ENCODE peak calls at places on chromosomes 6 and 20, in seven cellular contexts. G, O, D, X, U, Z and P are unnamed samples.

GRCh38 chr6:158648682-158649131 is 1.1 kb upstream of the SYTL3 start:
- DNase-seq in G (peak; percentile 95), O (no peak), D (no peak), X (no peak), U (no peak), Z (peak; percentile 53), P (no peak)

GRCh38 chr6:113073611-113074191 is 726.6 kb downstream of the RFPL4B start:
- DNase-seq in G (peak; percentile 83), O (no peak), D (no peak), X (no peak), U (no peak), Z (no peak), P (no peak)

GRCh38 chr6:104736545-104736944 is 123.2 kb downstream of the HACE1 start:
- DNase-seq in G (no peak), O (no peak), D (no peak), X (no peak), U (no peak), Z (no peak), P (no peak)

GRCh38 chr6:129812145-129812777 is 48.9 kb downstream of the TMEM244 start:
- DNase-seq in G (no peak), O (no peak), D (no peak), X (no peak), U (no peak), Z (no peak), P (no peak)

GRCh38 chr6:47151232-47151898 is 109.2 kb upstream of the ADGRF1 start:
- DNase-seq in G (no peak), O (no peak), D (no peak), X (no peak), U (no peak), Z (no peak), P (no peak)

GRCh38 chr6:26476893-26477292 is 19.1 kb downstream of the BTN2A1 start:
- DNase-seq in G (no peak), O (no peak), D (no peak), X (no peak), U (no peak), Z (no peak), P (no peak)

GRCh38 chr6:14250573-14250972 is 133.0 kb downstream of the CD83 start:
- DNase-seq in G (no peak), O (no peak), D (no peak), X (no peak), U (no peak), Z (no peak), P (no peak)

GRCh38 chr6:157230971-157231370 is 92.3 kb downstream of the TMEM242 start:
- DNase-seq in G (no peak), O (no peak), D (no peak), X (no peak), U (no peak), Z (no peak), P (no peak)

GRCh38 chr20:42986143-42986773 is 203.4 kb downstream of the PTPRT start:
- DNase-seq in G (no peak), O (no peak), D (no peak), X (no peak), U (no peak), Z (no peak), P (no peak)

GRCh38 chr6:77249560-77249959 is 213.7 kb downstream of the HTR1B start:
- DNase-seq in G (no peak), O (no peak), D (peak; percentile 46), X (no peak), U (no peak), Z (no peak), P (no peak)

GRCh38 chr6:11143394-11144371 is 32.2 kb upstream of the ERVFRD-1 start:
- DNase-seq in G (peak; percentile 93), O (peak; percentile 73), D (no peak), X (peak; percentile 49), U (peak; percentile 56), Z (peak; percentile 85), P (no peak)

GRCh38 chr6:63764318-63764916 is 128.8 kb downstream of the PHF3 start:
- DNase-seq in G (peak; percentile 6), O (no peak), D (peak; percentile 52), X (no peak), U (no peak), Z (peak; percentile 65), P (no peak)

DNA sequence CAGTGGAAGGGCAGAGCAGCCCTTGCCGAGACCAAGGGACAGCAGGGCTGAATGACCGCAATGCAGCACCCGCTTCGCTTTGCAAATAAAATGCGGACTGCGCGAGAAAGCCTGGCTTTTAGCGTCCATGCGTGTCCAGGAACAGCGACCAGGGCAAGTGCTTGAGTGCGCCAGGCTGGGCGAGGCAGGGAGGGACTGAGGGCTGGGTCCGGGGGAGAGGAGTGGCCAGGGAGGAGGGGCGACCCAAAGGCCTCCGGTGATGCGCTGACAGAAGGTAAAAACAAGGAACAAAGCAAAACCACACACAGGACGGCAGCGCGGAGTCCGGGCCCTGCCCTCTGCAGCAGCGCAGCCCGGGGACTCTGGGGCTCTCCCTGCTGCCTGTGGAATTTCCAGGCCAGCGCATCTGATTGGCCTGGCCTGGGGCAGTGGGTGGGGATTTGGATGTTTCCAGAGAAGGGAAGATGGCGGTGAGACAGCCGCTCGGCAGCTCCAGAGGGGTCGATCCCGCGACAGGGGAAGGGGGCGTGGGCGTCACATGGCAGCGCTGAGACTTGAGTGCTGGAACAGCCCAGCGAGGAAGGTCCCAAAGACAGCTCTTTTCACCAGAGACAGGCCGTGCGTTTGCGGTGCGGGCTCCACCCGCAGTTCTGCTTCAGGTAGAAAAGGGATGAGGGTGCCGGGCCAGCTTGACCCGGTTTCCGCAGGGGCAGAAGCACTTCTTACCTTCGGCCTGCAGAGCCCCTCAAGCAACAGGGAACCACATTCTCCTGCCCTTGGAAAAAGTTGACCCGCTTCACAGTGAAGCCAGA is 51.8 kb downstream of the SSR1 start:
- DNase-seq in G (peak; percentile 72), O (peak; percentile 89), D (peak; percentile 86), X (peak; percentile 86), U (peak; percentile 85), Z (peak; percentile 93), P (peak; percentile 98)
- H3K4me3 ChIP-seq in G (peak overlapping the region; percentile 68), O (peak overlapping the region; percentile 87), D (peak overlapping the region; percentile 51), X (peak overlapping the region; percentile 75), U (peak overlapping the region; percentile 78), Z (peak overlapping the region; percentile 12), P (peak overlapping the region; percentile 79)

DNA sequence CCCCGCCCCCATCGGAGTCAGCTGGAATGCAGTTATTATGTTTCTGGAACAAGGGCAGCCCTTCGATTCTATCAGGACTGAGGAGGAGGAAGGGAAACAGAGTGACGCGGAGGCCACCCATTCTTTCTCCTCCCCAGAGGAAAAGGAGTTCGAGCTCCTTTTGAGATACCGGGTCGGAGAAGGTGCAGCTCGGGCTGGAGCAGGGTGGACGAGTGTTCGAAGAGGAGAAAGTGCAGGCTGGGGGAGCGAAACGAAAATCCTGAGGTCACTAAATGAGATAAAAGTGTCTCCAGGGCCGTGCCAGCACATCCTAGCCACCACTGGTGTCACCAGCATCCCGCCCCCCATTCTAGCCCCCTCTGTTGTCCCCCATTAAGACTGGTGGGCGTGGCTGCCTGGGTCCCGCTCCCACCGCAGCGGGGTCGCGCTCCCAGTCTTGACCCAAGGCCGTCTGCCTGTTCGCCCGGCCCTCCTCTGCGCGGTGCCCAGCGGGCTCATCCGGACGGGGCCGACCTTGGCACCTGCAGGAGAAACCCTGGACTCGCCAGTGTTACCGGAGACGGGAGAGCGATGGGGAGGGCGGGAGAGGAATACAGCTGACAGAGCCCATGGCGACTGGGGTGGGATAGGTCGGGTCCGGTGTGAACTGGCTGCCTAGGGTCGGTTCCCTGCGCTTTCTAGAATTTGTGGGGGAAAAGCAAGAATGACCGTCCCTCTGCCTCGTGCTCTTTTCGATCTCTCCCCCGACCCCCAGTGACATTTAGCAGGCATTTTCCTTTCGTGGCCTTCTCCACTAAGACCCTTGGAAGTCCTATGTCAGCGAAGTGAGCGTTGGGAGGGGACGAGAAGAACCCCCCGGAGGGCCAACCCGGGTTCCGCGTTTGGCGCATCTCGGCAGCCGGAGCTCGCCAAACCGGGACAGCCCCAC is 16.2 kb downstream of the FOXA2 start:
- DNase-seq in G (no peak), O (no peak), D (no peak), X (no peak), U (no peak), Z (no peak), P (peak; percentile 83)
- H3K27me3 ChIP-seq in G (peaks cover 43% of the 10 kb centered on the region), O (peaks cover 87% of the 10 kb centered on the region), D (peaks cover 71% of the 10 kb centered on the region), X (peaks cover 98% of the 10 kb centered on the region), U (peaks cover 100% of the 10 kb centered on the region), Z (peaks cover 93% of the 10 kb centered on the region), P (peaks cover 98% of the 10 kb centered on the region)

GRCh38 chr20:33233129-33233774 is 2.5 kb upstream of the BPIFA1 start:
- DNase-seq in G (no peak), O (no peak), D (no peak), X (no peak), U (no peak), Z (no peak), P (peak; percentile 78)

GRCh38 chr20:33234050-33234449 is 1.7 kb upstream of the BPIFA1 start:
- DNase-seq in G (no peak), O (no peak), D (no peak), X (no peak), U (no peak), Z (no peak), P (no peak)

GRCh38 chr20:33237989-33238388 is 2.2 kb downstream of the BPIFA1 start:
- DNase-seq in G (no peak), O (no peak), D (no peak), X (no peak), U (no peak), Z (no peak), P (no peak)

GRCh38 chr20:33236351-33236750 is 555 bp downstream of the BPIFA1 start:
- DNase-seq in G (no peak), O (no peak), D (no peak), X (no peak), U (no peak), Z (no peak), P (no peak)

GRCh38 chr20:33235696-33236095 is at the start of gene BPIFA1:
- DNase-seq in G (no peak), O (no peak), D (no peak), X (no peak), U (no peak), Z (no peak), P (no peak)
- H3K4me3 ChIP-seq in G (no peak within 1 kb of the TSS), O (no peak within 1 kb of the TSS), D (no peak within 1 kb of the TSS), X (no peak within 1 kb of the TSS), U (no peak within 1 kb of the TSS), Z (no peak within 1 kb of the TSS), P (no peak within 1 kb of the TSS)

GRCh38 chr20:57473246-57474042 is 51.5 kb downstream of the CTCFL start:
- DNase-seq in G (no peak), O (no peak), D (no peak), X (no peak), U (no peak), Z (no peak), P (no peak)
- H3K27me3 ChIP-seq in G (peaks cover 45% of the 10 kb centered on the region), O (no peaks in the 10 kb centered on the region), D (peaks cover 6% of the 10 kb centered on the region), X (peaks cover 14% of the 10 kb centered on the region), U (peaks cover 20% of the 10 kb centered on the region), Z (peaks cover 20% of the 10 kb centered on the region), P (peaks cover 2% of the 10 kb centered on the region)

DNA sequence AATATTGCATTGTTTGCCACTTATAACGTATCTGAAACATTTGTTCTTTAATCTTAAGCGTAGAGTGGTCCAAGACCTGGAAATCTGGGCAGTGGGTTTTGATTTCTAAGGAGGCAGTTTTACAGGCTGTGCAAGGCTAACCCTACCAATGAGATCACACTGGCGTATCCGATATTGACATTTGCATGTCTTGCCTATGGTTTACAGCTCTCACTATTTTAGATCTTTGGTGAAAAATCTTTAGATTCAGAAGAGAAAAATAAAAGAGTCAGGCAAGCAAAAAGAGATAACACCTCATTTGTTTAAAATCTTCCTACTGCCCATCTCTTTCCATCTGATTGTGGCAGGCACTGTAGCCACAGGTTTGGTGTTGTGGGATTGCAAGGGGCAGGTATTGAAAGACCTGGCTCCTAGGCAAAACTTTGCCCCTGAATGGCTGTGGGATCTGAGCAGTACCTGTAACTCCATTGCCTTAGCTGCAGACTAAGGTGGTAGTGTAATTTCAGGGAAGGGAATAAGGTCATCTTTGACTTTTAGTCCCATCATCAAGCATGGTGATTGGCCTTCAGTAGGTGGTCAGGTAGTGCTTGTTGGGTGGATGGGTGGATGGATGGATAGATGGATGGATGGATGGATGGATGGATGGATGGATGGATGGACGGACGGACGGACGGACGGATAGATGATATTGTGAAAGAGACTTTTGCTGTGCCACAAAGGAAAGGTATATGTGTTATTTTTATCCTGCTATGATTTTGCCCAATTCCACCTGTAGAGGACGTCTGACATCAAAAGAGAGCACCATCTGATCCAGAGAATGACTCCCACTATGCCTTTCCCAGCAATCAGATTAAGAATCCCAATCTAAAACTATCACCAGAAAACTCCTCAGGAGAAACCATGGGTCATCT is 1.9 kb downstream of the TNFAIP3 start:
- DNase-seq in G (no peak), O (no peak), D (no peak), X (no peak), U (no peak), Z (no peak), P (no peak)
- H3K4me3 ChIP-seq in G (peak overlapping the region; percentile 83), O (peak overlapping the region; percentile 80), D (no peak overlapping the region), X (peak overlapping the region; percentile 84), U (peak overlapping the region; percentile 100), Z (peak overlapping the region; percentile 87), P (no peak overlapping the region)